ENCODE peak calls at places on chromosomes 3 and 15, in nine cellular contexts. One of them, this sample, is unnamed.

GRCh38 chr15:52496776-52497470 is 31.8 kb downstream of the MYO5A start:
- DNase-seq in H54: no peak
- DNase-seq in lower leg skin: no peak
- DNase-seq in activated CD8-positive, alpha-beta memory T cell treated with anti-CD3 and anti-CD28 coated beads, Interleukin-2, amount 50 U/mL, for 4 hours: no peak
- DNase-seq in retinal pigment epithelial cell: no peak
- DNase-seq in neural progenitor cell: no peak
- DNase-seq in left ventricle myocardium inferior: no peak
- DNase-seq in nephron progenitor cell: no peak
- DNase-seq in neural crest cell: no peak
- DNase-seq in this sample: no peak

GRCh38 chr3:148074916-148075315 is 622.8 kb upstream of the AGTR1 start:
- DNase-seq in H54: no peak
- DNase-seq in lower leg skin: no peak
- DNase-seq in activated CD8-positive, alpha-beta memory T cell treated with anti-CD3 and anti-CD28 coated beads, Interleukin-2, amount 50 U/mL, for 4 hours: no peak
- DNase-seq in retinal pigment epithelial cell: no peak
- DNase-seq in neural progenitor cell: no peak
- DNase-seq in left ventricle myocardium inferior: no peak
- DNase-seq in nephron progenitor cell: no peak
- DNase-seq in neural crest cell: no peak
- DNase-seq in this sample: no peak

GRCh38 chr3:46095307-46095706 is 68.0 kb upstream of the XCR1 start:
- DNase-seq in H54: no peak
- DNase-seq in lower leg skin: no peak
- DNase-seq in activated CD8-positive, alpha-beta memory T cell treated with anti-CD3 and anti-CD28 coated beads, Interleukin-2, amount 50 U/mL, for 4 hours: no peak
- DNase-seq in retinal pigment epithelial cell: no peak
- DNase-seq in neural progenitor cell: no peak
- DNase-seq in left ventricle myocardium inferior: no peak
- DNase-seq in nephron progenitor cell: no peak
- DNase-seq in neural crest cell: no peak
- DNase-seq in this sample: no peak

GRCh38 chr3:12394516-12395271 is 89.6 kb upstream of the TSEN2 start:
- DNase-seq in H54: no peak
- DNase-seq in lower leg skin: no peak
- DNase-seq in activated CD8-positive, alpha-beta memory T cell treated with anti-CD3 and anti-CD28 coated beads, Interleukin-2, amount 50 U/mL, for 4 hours: no peak
- DNase-seq in retinal pigment epithelial cell: no peak
- DNase-seq in neural progenitor cell: no peak
- DNase-seq in left ventricle myocardium inferior: no peak
- DNase-seq in nephron progenitor cell: no peak
- DNase-seq in neural crest cell: no peak
- DNase-seq in this sample: no peak

GRCh38 chr3:16311960-16312451 is 47.0 kb downstream of the OXNAD1 start:
- DNase-seq in H54: no peak
- DNase-seq in lower leg skin: peak; percentile 54
- DNase-seq in activated CD8-positive, alpha-beta memory T cell treated with anti-CD3 and anti-CD28 coated beads, Interleukin-2, amount 50 U/mL, for 4 hours: peak; percentile 33
- DNase-seq in retinal pigment epithelial cell: no peak
- DNase-seq in neural progenitor cell: no peak
- DNase-seq in left ventricle myocardium inferior: peak; percentile 46
- DNase-seq in nephron progenitor cell: no peak
- DNase-seq in neural crest cell: no peak
- DNase-seq in this sample: no peak

GRCh38 chr3:140363801-140364200 is 314.1 kb upstream of the TRIM42 start:
- DNase-seq in H54: no peak
- DNase-seq in lower leg skin: no peak
- DNase-seq in activated CD8-positive, alpha-beta memory T cell treated with anti-CD3 and anti-CD28 coated beads, Interleukin-2, amount 50 U/mL, for 4 hours: no peak
- DNase-seq in retinal pigment epithelial cell: no peak
- DNase-seq in neural progenitor cell: no peak
- DNase-seq in left ventricle myocardium inferior: peak; percentile 29
- DNase-seq in nephron progenitor cell: no peak
- DNase-seq in neural crest cell: no peak
- DNase-seq in this sample: peak; percentile 45

GRCh38 chr3:123489400-123490004 is 40.6 kb upstream of the ADCY5 start:
- DNase-seq in H54: peak; percentile 55
- DNase-seq in lower leg skin: peak; percentile 73
- DNase-seq in activated CD8-positive, alpha-beta memory T cell treated with anti-CD3 and anti-CD28 coated beads, Interleukin-2, amount 50 U/mL, for 4 hours: peak; percentile 26
- DNase-seq in retinal pigment epithelial cell: peak; percentile 0
- DNase-seq in neural progenitor cell: peak; percentile 79
- DNase-seq in left ventricle myocardium inferior: peak; percentile 73
- DNase-seq in nephron progenitor cell: peak; percentile 84
- DNase-seq in neural crest cell: peak; percentile 77
- DNase-seq in this sample: peak; percentile 59

GRCh38 chr3:11145888-11146287 is 8.4 kb upstream of the HRH1 start:
- DNase-seq in H54: peak; percentile 41
- DNase-seq in lower leg skin: no peak
- DNase-seq in activated CD8-positive, alpha-beta memory T cell treated with anti-CD3 and anti-CD28 coated beads, Interleukin-2, amount 50 U/mL, for 4 hours: no peak
- DNase-seq in retinal pigment epithelial cell: peak; percentile 43
- DNase-seq in neural progenitor cell: no peak
- DNase-seq in left ventricle myocardium inferior: no peak
- DNase-seq in nephron progenitor cell: no peak
- DNase-seq in neural crest cell: no peak
- DNase-seq in this sample: no peak

GRCh38 chr15:63968700-63969099 is 77.6 kb downstream of the DAPK2 start:
- DNase-seq in H54: no peak
- DNase-seq in lower leg skin: no peak
- DNase-seq in activated CD8-positive, alpha-beta memory T cell treated with anti-CD3 and anti-CD28 coated beads, Interleukin-2, amount 50 U/mL, for 4 hours: no peak
- DNase-seq in retinal pigment epithelial cell: no peak
- DNase-seq in neural progenitor cell: peak; percentile 64
- DNase-seq in left ventricle myocardium inferior: no peak
- DNase-seq in nephron progenitor cell: no peak
- DNase-seq in neural crest cell: no peak
- DNase-seq in this sample: no peak

GRCh38 chr3:115550285-115550741 is 73.0 kb upstream of the GAP43 start:
- DNase-seq in H54: no peak
- DNase-seq in lower leg skin: no peak
- DNase-seq in activated CD8-positive, alpha-beta memory T cell treated with anti-CD3 and anti-CD28 coated beads, Interleukin-2, amount 50 U/mL, for 4 hours: no peak
- DNase-seq in retinal pigment epithelial cell: no peak
- DNase-seq in neural progenitor cell: no peak
- DNase-seq in left ventricle myocardium inferior: peak; percentile 27
- DNase-seq in nephron progenitor cell: no peak
- DNase-seq in neural crest cell: no peak
- DNase-seq in this sample: no peak

GRCh38 chr3:127544806-127545545 is 45.6 kb downstream of the TPRA1 start:
- DNase-seq in H54: no peak
- DNase-seq in lower leg skin: no peak
- DNase-seq in activated CD8-positive, alpha-beta memory T cell treated with anti-CD3 and anti-CD28 coated beads, Interleukin-2, amount 50 U/mL, for 4 hours: no peak
- DNase-seq in retinal pigment epithelial cell: no peak
- DNase-seq in neural progenitor cell: peak; percentile 18
- DNase-seq in left ventricle myocardium inferior: no peak
- DNase-seq in nephron progenitor cell: no peak
- DNase-seq in neural crest cell: no peak
- DNase-seq in this sample: peak; percentile 33

This sample was measured in lower lobe of right lung.